ENCODE peak calls at places on chromosome 21, in seven cellular contexts. P is pancreas; T is Karpas-422; W is GM23248; X is CD4-positive, CD25-positive, alpha-beta regulatory T cell; B is fibroblast of lung; G is A549. C is an unnamed sample. For H3K4me1 and H3K9me3, the result is how much of the 10 kb centered on the place peaks cover.

GRCh38 chr21:36069713-36070573 is at the start of gene CBR1:
- DNase-seq in P (peak), X (peak), B (peak), G (peak), T (peak), W (peak), C (peak)

GRCh38 chr21:43318841-43319781 is 107.8 kb downstream of the SIK1 start:
- DNase-seq in B (peak), X (no peak), P (no peak), W (peak), G (peak), T (peak), C (no peak)

GRCh38 chr21:46634966-46635323 is 529 bp upstream of the PRMT2 start:
- DNase-seq in G (peak), T (peak), P (no peak), W (peak), B (peak), X (no peak), C (no peak)

GRCh38 chr21:14243877-14244276 is 27.9 kb downstream of the RBM11 start:
- DNase-seq in B (no peak), G (no peak), P (no peak), T (no peak), W (no peak), X (no peak), C (no peak)

GRCh38 chr21:46667191-46667734 is 31.8 kb downstream of the PRMT2 start:
- DNase-seq in G (peak), P (peak), T (peak), B (no peak), X (no peak), W (peak), C (no peak)

GRCh38 chr21:34613679-34614442 is 1.1 kb downstream of the RCAN1 start:
- DNase-seq in B (no peak), T (no peak), G (no peak), P (no peak), X (no peak), W (peak), C (no peak)

GRCh38 chr21:42337830-42338729 is 12.7 kb downstream of the TFF2 start:
- DNase-seq in T (peak), X (peak), B (peak), W (peak), P (peak), G (peak), C (peak)

GRCh38 chr21:46457801-46458314 is 833 bp upstream of the DIP2A start:
- DNase-seq in X (no peak), W (peak), G (peak), B (peak), T (peak), P (no peak), C (peak)

GRCh38 chr21:46486481-46487000 is 27.9 kb downstream of the DIP2A start:
- DNase-seq in B (peak), X (no peak), T (no peak), P (no peak), W (no peak), G (no peak), C (no peak)

GRCh38 chr21:25759573-25759972 is 24.8 kb downstream of the GABPA start:
- DNase-seq in P (no peak), B (peak), W (peak), G (no peak), X (no peak), T (no peak), C (no peak)

GRCh38 chr21:41483415-41483814 is 24.5 kb downstream of the TMPRSS2 start:
- DNase-seq in P (no peak), G (no peak), W (no peak), T (no peak), B (no peak), X (no peak), C (no peak)

GRCh38 chr21:25373126-25374082 is 233.9 kb downstream of the MRPL39 start:
- DNase-seq in W (no peak), G (no peak), T (no peak), X (no peak), P (no peak), B (no peak), C (no peak)

GRCh38 chr21:28150021-28150420 is 842.7 kb downstream of the LTN1 start:
- DNase-seq in B (no peak), T (no peak), W (no peak), P (no peak), X (no peak), G (no peak), C (no peak)

GRCh38 chr21:43312011-43312410 is 114.9 kb downstream of the SIK1 start:
- DNase-seq in W (no peak), X (no peak), G (no peak), B (no peak), P (no peak), T (no peak), C (no peak)

GRCh38 chr21:25039461-25040380 is 567.6 kb downstream of the MRPL39 start:
- DNase-seq in B (peak), X (no peak), T (peak), P (no peak), G (no peak), W (no peak), C (no peak)

GRCh38 chr21:42465008-42465878 is 30.8 kb downstream of the RSPH1 start:
- DNase-seq in B (no peak), G (no peak), X (no peak), W (no peak), P (no peak), T (peak), C (no peak)

GRCh38 chr21:43317254-43317748 is 109.6 kb downstream of the SIK1 start:
- DNase-seq in P (no peak), W (no peak), T (no peak), X (no peak), G (no peak), B (no peak), C (no peak)

GRCh38 chr21:41631564-41632461 is 123.9 kb upstream of the TMPRSS2 start:
- DNase-seq in P (peak), W (peak), B (peak), G (peak), T (no peak), X (no peak), C (no peak)

GRCh38 chr21:25895565-25896205 is 160.9 kb downstream of the GABPA start:
- DNase-seq in G (no peak), P (no peak), X (no peak), B (peak), W (peak), T (peak), C (no peak)

GRCh38 chr21:42594616-42595280 is 58.7 kb upstream of the PDE9A start:
- DNase-seq in P (no peak), B (no peak), T (no peak), X (no peak), W (peak), G (no peak), C (no peak)

GRCh38 chr21:20882462-20883415 is 115.5 kb upstream of the NCAM2 start:
- DNase-seq in T (peak), W (peak), X (no peak), G (peak), B (peak), P (no peak), C (no peak)

GRCh38 chr21:42570841-42571387 is 57.3 kb downstream of the SLC37A1 start:
- DNase-seq in B (no peak), W (no peak), T (no peak), X (no peak), P (peak), G (peak), C (no peak)

GRCh38 chr21:36908260-36908908 is 58.1 kb downstream of the HLCS start:
- DNase-seq in B (peak), P (no peak), W (peak), T (no peak), X (no peak), G (peak), C (no peak)

GRCh38 chr21:45362748-45363145 is 42.2 kb upstream of the COL18A1 start:
- DNase-seq in P (no peak), T (no peak), B (no peak), X (no peak), G (no peak), W (no peak), C (no peak)
- H3K4me1 ChIP-seq in P (under half), T (under half), B (under half), X (under half), G (half or more), W (under half), C (half or more)

GRCh38 chr21:18655927-18656326 is 252.3 kb upstream of the TMPRSS15 start:
- DNase-seq in X (no peak), G (no peak), B (no peak), P (no peak), W (no peak), T (no peak), C (no peak)
- H3K9me3 ChIP-seq in X (under half), G (under half), B (under half), P (under half), W (under half), T (under half), C (under half)

GRCh38 chr21:31873696-31874599 is 1.1 kb downstream of the HUNK start:
- DNase-seq in P (peak), X (no peak), G (peak), T (no peak), W (peak), B (no peak), C (peak)

GRCh38 chr21:31874817-31875216 is 2.0 kb downstream of the HUNK start:
- DNase-seq in T (peak), G (no peak), W (peak), P (peak), X (no peak), B (no peak), C (no peak)

GRCh38 chr21:31872452-31873274 is at the start of gene HUNK:
- DNase-seq in G (peak), T (no peak), W (peak), B (peak), P (peak), X (no peak), C (no peak)

GRCh38 chr21:31872072-31872451 is 758 bp upstream of the HUNK start:
- DNase-seq in W (no peak), X (no peak), P (no peak), B (no peak), G (no peak), T (no peak), C (no peak)

DNA sequence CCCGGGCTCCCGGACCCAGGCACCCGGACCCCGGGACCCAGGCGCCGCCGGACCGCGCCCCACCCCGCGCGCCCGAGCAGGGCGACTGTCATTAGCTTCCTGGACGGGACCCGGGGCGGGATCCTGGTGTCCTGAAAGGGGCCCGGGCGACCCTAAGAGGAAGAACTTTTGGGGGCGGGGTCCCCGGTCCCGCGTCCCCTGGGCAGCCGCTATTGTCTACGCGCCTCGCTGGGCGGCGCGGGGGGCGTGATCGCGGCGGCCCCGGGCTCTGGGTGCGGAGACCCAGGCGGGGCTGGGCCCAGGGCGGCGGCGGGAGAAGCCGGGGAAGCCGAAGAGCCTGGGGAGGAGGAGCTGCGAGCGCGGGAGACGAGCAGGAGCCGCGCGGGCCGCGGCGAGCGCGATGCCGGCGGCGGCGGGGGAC is 465 bp downstream of the HUNK start:
- DNase-seq in X (no peak), W (no peak), T (no peak), G (peak), P (peak), B (no peak), C (no peak)
- H3K27ac ChIP-seq in X (no peak), W (no peak), T (no peak), G (peak), P (peak), B (no peak), C (no peak)

DNA sequence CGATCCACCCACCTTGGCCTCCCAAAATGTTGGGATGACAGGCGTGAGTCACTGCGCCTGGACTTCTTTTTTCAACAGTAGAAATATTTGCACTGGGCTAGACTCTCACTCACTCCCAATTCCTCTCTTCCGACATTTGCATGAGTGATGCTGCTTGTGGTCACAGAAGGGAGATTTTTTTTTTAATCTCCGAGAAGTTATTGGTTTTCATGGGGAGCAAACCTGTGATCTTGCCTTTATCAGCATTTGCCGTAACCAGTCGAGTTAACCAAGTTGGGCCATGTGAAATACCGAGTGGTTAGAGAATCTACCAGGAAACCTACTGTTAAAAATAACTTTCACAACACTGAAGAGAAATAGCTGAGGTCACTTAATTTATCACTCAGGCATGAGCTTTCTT is 21.0 kb downstream of the ERG start:
- DNase-seq in X (no peak), T (no peak), B (no peak), G (no peak), P (no peak), W (peak), C (no peak)
- H3K4me1 ChIP-seq in X (under half), T (under half), B (under half), G (under half), P (under half), W (under half), C (half or more)